ENCODE peak calls at places on chromosomes 2 and 18, in eight cellular contexts. One of them, this sample, is unnamed.

GRCh38 chr18:61742555-61743429 is 150.0 kb downstream of the RNF152 start:
- DNase-seq in left lung: no peak
- DNase-seq in sigmoid colon: no peak
- DNase-seq in Peyer's patch: no peak
- DNase-seq in prostate gland: no peak
- DNase-seq in fibroblast of the aortic adventitia: no peak
- DNase-seq in effector memory CD4-positive, alpha-beta T cell: no peak
- DNase-seq in lower lobe of right lung: no peak
- DNase-seq in this sample: no peak

GRCh38 chr2:96527052-96527964 is 9.2 kb upstream of the ARID5A start:
- DNase-seq in left lung: no peak
- DNase-seq in sigmoid colon: peak; percentile 69
- DNase-seq in Peyer's patch: peak; percentile 76
- DNase-seq in prostate gland: no peak
- DNase-seq in fibroblast of the aortic adventitia: peak; percentile 42
- DNase-seq in effector memory CD4-positive, alpha-beta T cell: peak; percentile 43
- DNase-seq in lower lobe of right lung: no peak
- DNase-seq in this sample: no peak

GRCh38 chr18:3514312-3515216 is 64.6 kb downstream of the TGIF1 start:
- DNase-seq in left lung: no peak
- DNase-seq in sigmoid colon: no peak
- DNase-seq in Peyer's patch: no peak
- DNase-seq in prostate gland: no peak
- DNase-seq in fibroblast of the aortic adventitia: no peak
- DNase-seq in effector memory CD4-positive, alpha-beta T cell: no peak
- DNase-seq in lower lobe of right lung: no peak
- DNase-seq in this sample: no peak

GRCh38 chr18:8870528-8870927 is 165.2 kb downstream of the MTCL1 start:
- DNase-seq in left lung: no peak
- DNase-seq in sigmoid colon: no peak
- DNase-seq in Peyer's patch: no peak
- DNase-seq in prostate gland: no peak
- DNase-seq in fibroblast of the aortic adventitia: no peak
- DNase-seq in effector memory CD4-positive, alpha-beta T cell: no peak
- DNase-seq in lower lobe of right lung: no peak
- DNase-seq in this sample: no peak

GRCh38 chr2:218033590-218034496 is 31.0 kb upstream of the TNS1 start:
- DNase-seq in left lung: no peak
- DNase-seq in sigmoid colon: no peak
- DNase-seq in Peyer's patch: peak; percentile 40
- DNase-seq in prostate gland: no peak
- DNase-seq in fibroblast of the aortic adventitia: no peak
- DNase-seq in effector memory CD4-positive, alpha-beta T cell: no peak
- DNase-seq in lower lobe of right lung: no peak
- DNase-seq in this sample: no peak

GRCh38 chr2:157875720-157876065 is 437 bp downstream of the ACVR1 start:
- DNase-seq in left lung: peak; percentile 60
- DNase-seq in sigmoid colon: peak; percentile 75
- DNase-seq in Peyer's patch: peak; percentile 75
- DNase-seq in prostate gland: peak; percentile 31
- DNase-seq in fibroblast of the aortic adventitia: peak; percentile 4
- DNase-seq in effector memory CD4-positive, alpha-beta T cell: no peak
- DNase-seq in lower lobe of right lung: peak; percentile 75
- DNase-seq in this sample: peak; percentile 22

GRCh38 chr2:16650287-16651249 is 15.1 kb downstream of the CYRIA start:
- DNase-seq in left lung: no peak
- DNase-seq in sigmoid colon: no peak
- DNase-seq in Peyer's patch: no peak
- DNase-seq in prostate gland: no peak
- DNase-seq in fibroblast of the aortic adventitia: peak; percentile 47
- DNase-seq in effector memory CD4-positive, alpha-beta T cell: no peak
- DNase-seq in lower lobe of right lung: no peak
- DNase-seq in this sample: peak; percentile 87

GRCh38 chr18:54215069-54215468 is 9.4 kb downstream of the MBD2 start:
- DNase-seq in left lung: no peak
- DNase-seq in sigmoid colon: no peak
- DNase-seq in Peyer's patch: no peak
- DNase-seq in prostate gland: no peak
- DNase-seq in fibroblast of the aortic adventitia: peak; percentile 65
- DNase-seq in effector memory CD4-positive, alpha-beta T cell: no peak
- DNase-seq in lower lobe of right lung: no peak
- DNase-seq in this sample: peak; percentile 28

GRCh38 chr2:45889053-45889452 is 237.6 kb downstream of the PRKCE start:
- DNase-seq in left lung: peak; percentile 79
- DNase-seq in sigmoid colon: no peak
- DNase-seq in Peyer's patch: peak; percentile 72
- DNase-seq in prostate gland: no peak
- DNase-seq in fibroblast of the aortic adventitia: no peak
- DNase-seq in effector memory CD4-positive, alpha-beta T cell: no peak
- DNase-seq in lower lobe of right lung: peak; percentile 72
- DNase-seq in this sample: no peak

GRCh38 chr2:200687938-200688920 is 102.4 kb downstream of the AOX1 start:
- DNase-seq in left lung: no peak
- DNase-seq in sigmoid colon: no peak
- DNase-seq in Peyer's patch: no peak
- DNase-seq in prostate gland: no peak
- DNase-seq in fibroblast of the aortic adventitia: no peak
- DNase-seq in effector memory CD4-positive, alpha-beta T cell: no peak
- DNase-seq in lower lobe of right lung: no peak
- DNase-seq in this sample: no peak

GRCh38 chr2:144429396-144430112 is 90.4 kb downstream of the ZEB2 start:
- DNase-seq in left lung: no peak
- DNase-seq in sigmoid colon: no peak
- DNase-seq in Peyer's patch: no peak
- DNase-seq in prostate gland: no peak
- DNase-seq in fibroblast of the aortic adventitia: no peak
- DNase-seq in effector memory CD4-positive, alpha-beta T cell: no peak
- DNase-seq in lower lobe of right lung: no peak
- DNase-seq in this sample: no peak

GRCh38 chr2:71608034-71608433 is 154.7 kb downstream of the DYSF start:
- DNase-seq in left lung: peak; percentile 24
- DNase-seq in sigmoid colon: peak; percentile 45
- DNase-seq in Peyer's patch: peak; percentile 14
- DNase-seq in prostate gland: no peak
- DNase-seq in fibroblast of the aortic adventitia: no peak
- DNase-seq in effector memory CD4-positive, alpha-beta T cell: no peak
- DNase-seq in lower lobe of right lung: no peak
- DNase-seq in this sample: no peak

GRCh38 chr2:156437272-156437671 is 1.1 kb downstream of the GPD2 start:
- DNase-seq in left lung: peak; percentile 61
- DNase-seq in sigmoid colon: peak; percentile 79
- DNase-seq in Peyer's patch: peak; percentile 63
- DNase-seq in prostate gland: no peak
- DNase-seq in fibroblast of the aortic adventitia: peak; percentile 39
- DNase-seq in effector memory CD4-positive, alpha-beta T cell: no peak
- DNase-seq in lower lobe of right lung: peak; percentile 54
- DNase-seq in this sample: no peak

GRCh38 chr2:156436477-156437085 is 402 bp downstream of the GPD2 start:
- DNase-seq in left lung: no peak
- DNase-seq in sigmoid colon: no peak
- DNase-seq in Peyer's patch: peak; percentile 58
- DNase-seq in prostate gland: peak; percentile 19
- DNase-seq in fibroblast of the aortic adventitia: peak; percentile 39
- DNase-seq in effector memory CD4-positive, alpha-beta T cell: no peak
- DNase-seq in lower lobe of right lung: no peak
- DNase-seq in this sample: peak; percentile 48

GRCh38 chr2:156435725-156436476 is at the start of gene GPD2:
- DNase-seq in left lung: peak; percentile 96
- DNase-seq in sigmoid colon: peak; percentile 95
- DNase-seq in Peyer's patch: peak; percentile 91
- DNase-seq in prostate gland: peak; percentile 93
- DNase-seq in fibroblast of the aortic adventitia: peak; percentile 85
- DNase-seq in effector memory CD4-positive, alpha-beta T cell: peak; percentile 50
- DNase-seq in lower lobe of right lung: peak; percentile 97
- DNase-seq in this sample: peak; percentile 88

GRCh38 chr2:156435392-156435724 is 821 bp upstream of the GPD2 start:
- DNase-seq in left lung: no peak
- DNase-seq in sigmoid colon: no peak
- DNase-seq in Peyer's patch: no peak
- DNase-seq in prostate gland: no peak
- DNase-seq in fibroblast of the aortic adventitia: no peak
- DNase-seq in effector memory CD4-positive, alpha-beta T cell: no peak
- DNase-seq in lower lobe of right lung: no peak
- DNase-seq in this sample: no peak

GRCh38 chr2:156437876-156438410 is 1.8 kb downstream of the GPD2 start:
- DNase-seq in left lung: no peak
- DNase-seq in sigmoid colon: no peak
- DNase-seq in Peyer's patch: peak; percentile 68
- DNase-seq in prostate gland: no peak
- DNase-seq in fibroblast of the aortic adventitia: no peak
- DNase-seq in effector memory CD4-positive, alpha-beta T cell: no peak
- DNase-seq in lower lobe of right lung: no peak
- DNase-seq in this sample: no peak
- H3K4me3 ChIP-seq in left lung: no peak overlapping the region
- H3K4me3 ChIP-seq in sigmoid colon: no peak overlapping the region
- H3K4me3 ChIP-seq in Peyer's patch: peak overlapping the region; percentile 75
- H3K4me3 ChIP-seq in prostate gland: no peak overlapping the region
- H3K4me3 ChIP-seq in fibroblast of the aortic adventitia: peak overlapping the region; percentile 37
- H3K4me3 ChIP-seq in effector memory CD4-positive, alpha-beta T cell: no peak overlapping the region
- H3K4me3 ChIP-seq in lower lobe of right lung: peak overlapping the region; percentile 75
- H3K4me3 ChIP-seq in this sample: no peak overlapping the region

GRCh38 chr2:197158591-197159550 is 151.7 kb downstream of the ANKRD44 start:
- DNase-seq in left lung: no peak
- DNase-seq in sigmoid colon: no peak
- DNase-seq in Peyer's patch: no peak
- DNase-seq in prostate gland: no peak
- DNase-seq in fibroblast of the aortic adventitia: no peak
- DNase-seq in effector memory CD4-positive, alpha-beta T cell: no peak
- DNase-seq in lower lobe of right lung: no peak
- DNase-seq in this sample: peak; percentile 42
- H3K4me3 ChIP-seq in left lung: no peak overlapping the region
- H3K4me3 ChIP-seq in sigmoid colon: peak overlapping the region; percentile 16
- H3K4me3 ChIP-seq in Peyer's patch: no peak overlapping the region
- H3K4me3 ChIP-seq in prostate gland: no peak overlapping the region
- H3K4me3 ChIP-seq in fibroblast of the aortic adventitia: no peak overlapping the region
- H3K4me3 ChIP-seq in effector memory CD4-positive, alpha-beta T cell: no peak overlapping the region
- H3K4me3 ChIP-seq in lower lobe of right lung: no peak overlapping the region
- H3K4me3 ChIP-seq in this sample: no peak overlapping the region

DNA sequence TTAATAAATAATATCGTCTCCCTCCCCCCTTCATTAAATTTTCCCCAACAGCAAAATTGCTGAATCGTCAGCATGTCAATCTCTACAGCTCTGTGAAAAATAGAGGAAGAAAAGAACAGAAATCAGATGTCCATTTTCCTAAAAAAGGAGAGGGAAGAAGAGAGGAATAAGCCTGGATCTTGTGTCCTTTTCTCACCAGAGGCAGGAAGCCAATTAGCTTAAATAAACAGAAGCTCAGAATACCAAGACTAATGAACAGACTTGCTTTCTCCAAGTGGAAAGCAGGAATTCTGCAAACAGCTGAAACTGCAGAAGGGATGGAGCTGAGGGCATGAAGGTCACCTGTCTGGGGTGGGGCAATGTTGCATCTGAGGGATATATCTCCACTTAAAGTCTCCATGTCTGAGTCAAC is 265.7 kb downstream of the CCDC85A start:
- DNase-seq in left lung: no peak
- DNase-seq in sigmoid colon: no peak
- DNase-seq in Peyer's patch: no peak
- DNase-seq in prostate gland: no peak
- DNase-seq in fibroblast of the aortic adventitia: no peak
- DNase-seq in effector memory CD4-positive, alpha-beta T cell: no peak
- DNase-seq in lower lobe of right lung: no peak
- DNase-seq in this sample: no peak
- H3K4me3 ChIP-seq in left lung: peak overlapping the region; percentile 8
- H3K4me3 ChIP-seq in sigmoid colon: no peak overlapping the region
- H3K4me3 ChIP-seq in Peyer's patch: no peak overlapping the region
- H3K4me3 ChIP-seq in prostate gland: no peak overlapping the region
- H3K4me3 ChIP-seq in fibroblast of the aortic adventitia: no peak overlapping the region
- H3K4me3 ChIP-seq in effector memory CD4-positive, alpha-beta T cell: no peak overlapping the region
- H3K4me3 ChIP-seq in lower lobe of right lung: no peak overlapping the region
- H3K4me3 ChIP-seq in this sample: no peak overlapping the region

GRCh38 chr2:172930871-172931255 is 144.8 kb upstream of the MAP3K20 start:
- DNase-seq in left lung: no peak
- DNase-seq in sigmoid colon: no peak
- DNase-seq in Peyer's patch: no peak
- DNase-seq in prostate gland: no peak
- DNase-seq in fibroblast of the aortic adventitia: no peak
- DNase-seq in effector memory CD4-positive, alpha-beta T cell: no peak
- DNase-seq in lower lobe of right lung: no peak
- DNase-seq in this sample: no peak

GRCh38 chr2:172928754-172929153 is 146.9 kb upstream of the MAP3K20 start:
- DNase-seq in left lung: no peak
- DNase-seq in sigmoid colon: no peak
- DNase-seq in Peyer's patch: no peak
- DNase-seq in prostate gland: no peak
- DNase-seq in fibroblast of the aortic adventitia: peak; percentile 76
- DNase-seq in effector memory CD4-positive, alpha-beta T cell: no peak
- DNase-seq in lower lobe of right lung: no peak
- DNase-seq in this sample: peak; percentile 85

GRCh38 chr2:172925600-172925999 is 150.0 kb upstream of the MAP3K20 start:
- DNase-seq in left lung: no peak
- DNase-seq in sigmoid colon: no peak
- DNase-seq in Peyer's patch: no peak
- DNase-seq in prostate gland: no peak
- DNase-seq in fibroblast of the aortic adventitia: no peak
- DNase-seq in effector memory CD4-positive, alpha-beta T cell: no peak
- DNase-seq in lower lobe of right lung: no peak
- DNase-seq in this sample: no peak

GRCh38 chr2:172929644-172930043 is 146.0 kb upstream of the MAP3K20 start:
- DNase-seq in left lung: no peak
- DNase-seq in sigmoid colon: no peak
- DNase-seq in Peyer's patch: no peak
- DNase-seq in prostate gland: no peak
- DNase-seq in fibroblast of the aortic adventitia: peak; percentile 16
- DNase-seq in effector memory CD4-positive, alpha-beta T cell: no peak
- DNase-seq in lower lobe of right lung: no peak
- DNase-seq in this sample: no peak

DNA sequence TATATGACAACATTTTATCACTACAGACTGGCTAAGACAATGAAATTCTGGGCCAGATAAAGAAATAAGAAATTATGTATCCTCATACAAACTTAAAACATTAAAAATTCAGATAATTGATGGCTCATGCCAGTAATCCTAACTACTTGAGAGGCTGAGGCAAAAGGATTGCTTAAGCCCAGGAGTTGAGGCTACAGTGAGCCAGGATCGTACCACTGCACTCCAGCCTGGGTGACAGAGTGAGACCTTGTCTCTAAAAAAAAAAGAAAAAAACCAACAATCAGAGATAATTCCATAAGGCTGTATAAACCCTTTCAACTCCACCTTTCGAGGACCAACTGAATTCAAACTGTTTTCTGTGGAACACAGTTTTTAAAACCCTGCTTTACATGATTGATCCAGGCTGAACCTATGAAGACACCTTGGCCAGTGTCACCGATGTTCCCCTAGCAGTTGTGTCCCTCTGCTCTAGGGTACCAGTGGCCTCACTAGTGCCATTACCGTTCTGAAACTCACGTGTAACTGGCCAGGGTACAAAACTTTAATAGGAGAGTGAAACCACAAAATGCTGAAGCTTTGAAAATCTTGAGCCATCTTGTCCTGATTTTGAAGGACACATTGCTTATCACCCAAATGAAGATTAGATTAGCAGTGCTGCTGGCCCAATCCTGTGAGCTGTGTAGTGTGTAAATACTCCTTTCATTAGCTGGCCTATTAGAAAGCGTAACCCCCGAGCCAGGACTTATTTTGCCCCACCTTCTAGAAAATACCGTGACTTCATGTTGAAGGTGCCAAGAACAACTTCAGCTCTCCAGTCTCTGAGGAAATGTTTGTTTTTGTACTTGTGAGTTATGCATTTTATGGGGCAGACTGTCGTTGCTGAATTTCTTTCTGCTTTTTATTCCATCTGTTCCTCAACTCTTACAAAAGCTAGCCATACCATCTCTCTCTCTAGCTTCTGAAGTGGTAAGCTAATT is 148.0 kb upstream of the MAP3K20 start:
- DNase-seq in left lung: peak; percentile 43
- DNase-seq in sigmoid colon: peak; percentile 69
- DNase-seq in Peyer's patch: no peak
- DNase-seq in prostate gland: peak; percentile 73
- DNase-seq in fibroblast of the aortic adventitia: peak; percentile 94
- DNase-seq in effector memory CD4-positive, alpha-beta T cell: no peak
- DNase-seq in lower lobe of right lung: no peak
- DNase-seq in this sample: peak; percentile 88
- H3K4me3 ChIP-seq in left lung: peak overlapping the region; percentile 10
- H3K4me3 ChIP-seq in sigmoid colon: peak overlapping the region; percentile 3
- H3K4me3 ChIP-seq in Peyer's patch: no peak overlapping the region
- H3K4me3 ChIP-seq in prostate gland: no peak overlapping the region
- H3K4me3 ChIP-seq in fibroblast of the aortic adventitia: peak overlapping the region; percentile 43
- H3K4me3 ChIP-seq in effector memory CD4-positive, alpha-beta T cell: no peak overlapping the region
- H3K4me3 ChIP-seq in lower lobe of right lung: peak overlapping the region; percentile 29
- H3K4me3 ChIP-seq in this sample: no peak overlapping the region

This sample was measured in astrocyte of the spinal cord.